ENCODE peak calls at places on chromosomes 2 and 18, in five cellular contexts. I, J, O, L and U are unnamed samples.

GRCh38 chr2:195486987-195487644 is 169.9 kb upstream of the SLC39A10 start:
- DNase-seq in I (no peak), J (peak), O (no peak), L (no peak), U (peak)

GRCh38 chr2:148781544-148781943 is 93.5 kb upstream of the KIF5C start:
- DNase-seq in I (no peak), J (no peak), O (no peak), L (no peak), U (no peak)

GRCh38 chr2:25401307-25402021 is 59.7 kb upstream of the DNMT3A start:
- DNase-seq in I (no peak), J (no peak), O (no peak), L (no peak), U (no peak)

GRCh38 chr2:167509585-167509984 is 621.3 kb downstream of the XIRP2 start:
- DNase-seq in I (no peak), J (peak), O (no peak), L (no peak), U (no peak)

GRCh38 chr2:207782238-207783030 is 12.7 kb upstream of the FZD5 start:
- DNase-seq in I (no peak), J (peak), O (no peak), L (no peak), U (no peak)

GRCh38 chr2:82728090-82728489 is 1731.0 kb downstream of the SUCLG1 start:
- DNase-seq in I (no peak), J (no peak), O (no peak), L (no peak), U (no peak)

GRCh38 chr2:176122633-176123482 is at the start of gene HOXD9:
- DNase-seq in I (no peak), J (no peak), O (no peak), L (no peak), U (peak)

GRCh38 chr2:109021895-109022300 is 32.9 kb upstream of the EDAR start:
- DNase-seq in I (no peak), J (no peak), O (no peak), L (no peak), U (no peak)

GRCh38 chr2:45484965-45485364 is 126.1 kb downstream of the SRBD1 start:
- DNase-seq in I (no peak), J (no peak), O (no peak), L (no peak), U (no peak)

DNA sequence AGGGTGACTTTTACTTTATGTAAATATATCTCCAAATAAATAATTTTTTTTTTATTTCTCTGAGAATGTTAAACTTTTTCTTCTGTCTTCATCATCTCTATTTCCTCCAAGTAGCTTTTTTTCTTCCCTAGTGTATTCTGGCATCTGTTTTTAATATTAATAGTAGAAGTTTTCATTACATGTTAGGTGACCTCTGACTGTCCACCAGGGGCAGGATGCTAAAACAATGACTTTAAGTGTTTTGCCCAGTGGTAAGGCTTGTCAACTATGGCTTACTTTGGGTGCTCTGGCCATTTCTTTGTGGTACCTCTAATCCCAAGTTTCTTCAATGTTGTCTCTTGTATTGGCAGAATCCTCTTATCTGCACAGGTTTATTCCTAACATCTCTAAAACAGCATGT is 127.1 kb downstream of the SRBD1 start:
- DNase-seq in I (no peak), J (no peak), O (no peak), L (no peak), U (no peak)
- TF ChIP-seq CTCF in I (no peak), J (peak), O (peak), L (no peak), U (peak)

DNA sequence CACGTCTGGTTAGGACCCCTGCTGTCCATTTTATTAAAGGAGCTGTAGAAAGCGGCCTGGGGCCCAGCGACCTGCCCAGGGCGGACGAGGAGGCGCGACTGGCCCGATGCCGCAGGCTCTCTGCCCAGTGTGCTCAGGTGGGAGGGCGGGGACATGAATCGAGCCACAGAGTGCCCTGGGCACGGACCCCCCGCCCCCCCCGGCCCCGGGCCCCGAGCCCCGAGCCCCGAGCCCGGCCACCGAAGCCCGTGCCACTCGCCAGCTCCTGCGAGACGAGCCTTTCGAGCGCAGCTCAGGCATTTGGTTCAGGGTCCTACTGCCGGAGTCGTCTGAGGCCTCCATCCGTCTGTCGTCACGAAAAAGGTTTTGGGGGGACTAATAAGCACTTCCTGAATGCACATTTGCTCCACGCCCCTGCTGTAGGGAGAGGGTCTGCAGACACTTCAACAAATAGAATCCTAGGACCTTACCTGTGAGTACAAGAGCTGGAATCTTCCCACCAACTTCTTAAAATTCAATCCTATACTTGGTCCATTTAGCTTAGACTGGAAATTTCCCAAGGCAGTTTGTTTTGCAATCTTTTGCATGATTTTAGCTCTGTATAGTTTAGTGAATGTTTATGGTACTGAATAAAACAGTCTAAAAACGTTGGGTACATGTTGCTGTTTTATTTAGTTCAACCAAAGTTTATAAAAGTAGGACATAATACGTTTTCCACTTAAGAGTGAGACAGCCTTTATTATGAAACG is 665 bp upstream of the ADAM17 start:
- DNase-seq in I (no peak), J (peak), O (no peak), L (peak), U (peak)
- TF ChIP-seq CTCF in I (no peak), J (no peak), O (no peak), L (no peak), U (no peak)

DNA sequence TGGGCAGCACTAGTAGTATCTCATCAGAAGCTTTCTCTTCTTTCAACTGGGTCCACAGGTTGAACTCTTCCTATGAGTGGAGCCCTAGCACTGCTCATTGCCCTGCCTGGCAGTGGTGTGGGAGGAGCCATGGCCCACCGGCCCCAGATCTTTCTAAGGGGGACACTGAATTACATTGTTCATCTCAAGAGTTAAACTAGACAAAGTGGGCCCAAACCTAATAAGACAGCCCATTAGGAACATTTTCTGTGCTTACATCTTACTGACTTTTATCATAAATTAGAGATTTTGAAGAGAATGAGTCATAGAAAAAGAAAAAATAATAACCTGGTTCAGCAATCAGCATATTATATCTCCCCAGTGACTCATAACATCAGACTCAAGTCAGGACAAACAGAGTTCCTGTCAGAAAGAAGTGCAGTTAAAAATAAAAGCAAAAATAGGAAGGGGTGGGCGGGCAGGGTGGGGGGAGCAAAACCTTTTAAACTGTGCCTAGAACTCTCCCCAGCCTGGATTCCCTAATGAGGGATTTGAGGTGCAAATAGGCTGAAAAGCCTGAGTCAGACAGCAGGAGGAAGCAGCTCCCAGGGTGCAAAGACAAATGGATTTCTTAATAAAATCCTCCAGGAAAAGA is 161.6 kb upstream of the TRIB2 start:
- DNase-seq in I (peak), J (peak), O (no peak), L (no peak), U (peak)
- TF ChIP-seq CTCF in I (no peak), J (peak), O (no peak), L (no peak), U (no peak)

DNA sequence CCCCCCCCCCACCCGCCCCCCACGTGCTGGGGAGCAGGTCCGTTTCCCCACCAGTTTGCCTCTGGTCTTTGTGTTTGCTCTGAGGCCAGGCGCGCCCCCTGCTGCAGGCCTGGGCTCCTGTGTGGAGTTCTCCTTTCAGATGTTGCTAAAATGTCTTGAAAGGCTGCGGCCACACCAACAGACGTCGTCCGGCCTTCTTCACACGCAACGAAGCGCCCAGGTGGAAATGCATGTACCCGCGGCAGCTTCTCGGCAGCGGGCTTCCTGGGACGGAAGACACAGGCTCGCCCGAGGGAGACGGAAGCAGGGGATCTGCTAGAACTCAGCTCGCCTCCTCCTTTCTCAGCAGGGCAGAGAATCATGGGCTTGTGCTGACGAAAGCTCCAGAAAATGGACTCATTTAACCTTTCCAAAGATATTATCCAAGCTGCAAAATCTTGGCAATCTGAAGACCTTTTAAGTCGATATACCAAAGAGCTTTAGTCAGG is 125.3 kb upstream of the ZNF516 start:
- DNase-seq in I (peak), J (peak), O (no peak), L (no peak), U (peak)
- TF ChIP-seq CTCF in I (peak), J (peak), O (peak), L (peak), U (peak)